ENCODE peak calls at places on chromosomes 11 and 22, in ten cellular contexts. U is mucosa of descending colon, I is iPS DF 6.9, X is adrenal gland, W is HCT116, E is cardiac fibroblast, A is brain microvascular endothelial cell, M is fibroblast of mammary gland, S is mesendoderm, O is fibroblast of villous mesenchyme. C is an unnamed sample.

GRCh38 chr11:68862426-68862825 is 20.7 kb upstream of the CPT1A start:
- DNase-seq in I (no peak), W (no peak), S (no peak), U (no peak), M (no peak), O (no peak), A (no peak), E (no peak), X (no peak), C (no peak)

GRCh38 chr22:44389181-44389580 is 76.4 kb upstream of the SHISAL1 start:
- DNase-seq in A (no peak), S (no peak), W (no peak), M (no peak), E (no peak), O (no peak), U (no peak), X (no peak), I (no peak), C (no peak)

GRCh38 chr22:22802346-22802970 is 85.2 kb upstream of the IGLL5 start:
- DNase-seq in E (no peak), M (peak), W (no peak), I (no peak), A (no peak), O (no peak), S (peak), X (no peak), U (no peak), C (no peak)

GRCh38 chr11:110374921-110375320 is 54.8 kb upstream of the FDX1 start:
- DNase-seq in I (no peak), U (no peak), S (no peak), A (no peak), O (peak), X (peak), W (no peak), E (no peak), M (peak), C (no peak)

GRCh38 chr11:65967329-65967934 is 5.9 kb downstream of the SART1 start:
- DNase-seq in O (no peak), W (no peak), A (no peak), I (no peak), M (no peak), S (no peak), U (no peak), X (no peak), E (no peak), C (no peak)

GRCh38 chr22:40976866-40977700 is 25.9 kb downstream of the RBX1 start:
- DNase-seq in I (no peak), O (no peak), W (no peak), U (no peak), E (no peak), X (no peak), S (no peak), M (no peak), A (no peak), C (no peak)

GRCh38 chr22:27667121-27667843 is 134.3 kb downstream of the MN1 start:
- DNase-seq in O (no peak), S (peak), M (no peak), W (no peak), E (peak), X (no peak), A (no peak), U (no peak), I (no peak), C (no peak)

GRCh38 chr11:17668166-17668565 is 51.2 kb upstream of the MYOD1 start:
- DNase-seq in S (no peak), M (no peak), O (no peak), U (no peak), I (no peak), X (no peak), W (no peak), E (no peak), A (no peak), C (no peak)

GRCh38 chr22:23384451-23384850 is 195.6 kb downstream of the IGLL1 start:
- DNase-seq in E (no peak), A (no peak), S (no peak), O (no peak), X (no peak), I (no peak), M (no peak), U (no peak), W (no peak), C (no peak)

GRCh38 chr11:8221025-8221723 is 42.5 kb downstream of the LMO1 start:
- DNase-seq in W (no peak), E (no peak), O (no peak), M (peak), U (no peak), S (peak), X (no peak), I (no peak), A (no peak), C (no peak)

GRCh38 chr22:29519996-29520395 is 33.6 kb downstream of the THOC5 start:
- DNase-seq in S (no peak), I (no peak), E (no peak), M (no peak), X (no peak), U (no peak), W (no peak), A (no peak), O (no peak), C (no peak)

GRCh38 chr22:29700949-29701927 is 18.6 kb upstream of the CABP7 start:
- DNase-seq in I (no peak), O (peak), M (peak), S (peak), X (no peak), U (peak), A (no peak), E (peak), W (peak), C (peak)

GRCh38 chr11:6468712-6469495 is 4.8 kb downstream of the TRIM3 start:
- DNase-seq in S (peak), O (peak), I (peak), M (peak), A (peak), W (peak), E (peak), X (peak), U (peak), C (peak)

GRCh38 chr11:69489746-69490365 is 8.4 kb downstream of the LINC01488 start:
- DNase-seq in O (no peak), M (no peak), X (no peak), U (no peak), A (no peak), W (no peak), S (no peak), I (no peak), E (no peak), C (no peak)

GRCh38 chr22:36536717-36537116 is 7.8 kb upstream of the EIF3D start:
- DNase-seq in W (no peak), X (no peak), U (no peak), S (no peak), E (no peak), A (no peak), O (no peak), I (no peak), M (no peak), C (no peak)

GRCh38 chr11:101916422-101916821 is at the start of gene ANGPTL5:
- DNase-seq in U (no peak), W (no peak), X (no peak), O (no peak), A (no peak), S (no peak), M (no peak), E (no peak), I (no peak), C (no peak)

GRCh38 chr22:25447689-25448434 is 116.6 kb upstream of the GRK3 start:
- DNase-seq in W (peak), X (peak), A (peak), U (peak), O (peak), E (peak), M (peak), I (peak), S (peak), C (peak)

GRCh38 chr11:85088286-85088685 is 538.9 kb downstream of the DLG2 start:
- DNase-seq in W (no peak), E (no peak), U (no peak), M (peak), X (no peak), O (no peak), I (no peak), A (no peak), S (no peak), C (no peak)

GRCh38 chr11:107071129-107071528 is 52.9 kb upstream of the GUCY1A2 start:
- DNase-seq in M (no peak), X (no peak), E (no peak), A (no peak), W (no peak), S (no peak), I (no peak), U (no peak), O (no peak), C (no peak)

GRCh38 chr22:25496396-25497064 is 67.9 kb upstream of the GRK3 start:
- DNase-seq in S (no peak), A (no peak), X (no peak), E (peak), I (no peak), U (no peak), M (no peak), W (no peak), O (peak), C (no peak)

GRCh38 chr22:25833676-25834075 is 91.7 kb downstream of the MYO18B start:
- DNase-seq in A (no peak), S (no peak), O (no peak), I (no peak), U (no peak), M (no peak), E (no peak), X (no peak), W (no peak), C (no peak)

GRCh38 chr22:49406047-49406650 is 421.5 kb downstream of the BRD1 start:
- DNase-seq in I (no peak), M (no peak), A (no peak), E (no peak), O (no peak), W (no peak), U (no peak), S (no peak), X (no peak), C (no peak)

GRCh38 chr11:94771390-94771789 is 3.2 kb downstream of the AMOTL1 start:
- DNase-seq in U (no peak), E (no peak), M (no peak), A (no peak), W (no peak), S (no peak), I (no peak), O (peak), X (no peak), C (no peak)

DNA sequence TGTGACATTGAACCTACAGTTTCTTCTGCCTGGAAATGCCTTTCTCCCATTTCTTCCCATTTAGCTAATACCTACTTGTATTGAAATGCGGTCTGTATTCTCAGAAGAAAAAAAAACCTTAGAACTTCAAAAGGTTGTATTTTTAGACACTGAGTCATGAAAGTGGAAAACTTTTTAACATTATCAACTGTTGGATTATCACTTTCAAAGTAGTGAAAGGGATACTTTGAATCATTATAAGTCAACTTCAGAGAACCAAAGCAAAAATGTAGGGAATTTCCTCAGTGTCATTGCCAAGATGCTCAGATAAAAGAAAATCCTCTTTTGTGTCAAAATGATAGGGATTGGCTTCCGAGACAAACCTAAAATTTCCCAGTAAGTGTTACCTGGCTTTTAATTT is 6.6 kb downstream of the HOATZ start:
- DNase-seq in M (no peak), E (no peak), O (no peak), U (no peak), X (no peak), W (no peak), A (no peak), S (no peak), I (no peak), C (no peak)
- H3K4me3 ChIP-seq in M (no peak), E (no peak), O (no peak), U (no peak), X (no peak), W (no peak), A (no peak), S (no peak), I (no peak), C (no peak)

GRCh38 chr11:64028398-64029115 is 7.2 kb upstream of the FLRT1 start:
- DNase-seq in M (no peak), O (peak), I (peak), W (no peak), A (no peak), X (no peak), E (peak), S (peak), U (no peak), C (no peak)
- H3K4me3 ChIP-seq in M (no peak), O (no peak), I (no peak), W (no peak), A (no peak), X (no peak), E (no peak), S (no peak), U (no peak), C (no peak)

GRCh38 chr11:114297806-114298700 is 1.9 kb downstream of the NNMT start:
- DNase-seq in M (no peak), O (no peak), X (no peak), I (no peak), E (peak), A (no peak), W (no peak), S (peak), U (no peak), C (no peak)
- H3K4me3 ChIP-seq in M (peak), O (peak), X (no peak), I (no peak), E (peak), A (peak), W (no peak), S (no peak), U (no peak), C (no peak)

DNA sequence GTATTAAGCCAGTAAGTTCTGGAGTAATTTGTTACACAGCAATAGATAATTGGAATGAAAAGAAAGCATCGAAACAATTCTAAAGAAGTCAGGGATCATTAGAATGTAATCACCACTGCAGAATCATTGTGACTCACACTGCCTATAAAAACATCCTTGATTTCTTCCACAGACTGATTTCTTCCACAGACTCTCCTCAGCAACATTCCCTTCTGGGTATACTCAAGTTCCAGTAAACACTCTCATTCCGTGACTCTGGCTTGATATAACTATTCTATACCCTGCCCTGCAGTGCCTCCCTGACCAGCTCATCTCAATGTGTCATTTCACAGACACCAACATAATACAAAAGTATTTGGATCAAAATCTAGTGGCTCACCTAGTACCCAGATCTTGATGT is 120.5 kb downstream of the BBOX1 start:
- DNase-seq in I (no peak), E (no peak), M (peak), X (no peak), O (peak), S (no peak), A (peak), W (no peak), U (no peak), C (no peak)
- H3K4me3 ChIP-seq in I (no peak), E (no peak), M (no peak), X (no peak), O (no peak), S (no peak), A (no peak), W (no peak), U (no peak), C (no peak)

GRCh38 chr11:112785717-112786116 is 175.5 kb upstream of the NCAM1 start:
- DNase-seq in U (peak), W (no peak), O (no peak), A (no peak), I (no peak), S (no peak), E (peak), M (peak), X (peak), C (no peak)

GRCh38 chr11:112785104-112785503 is 176.1 kb upstream of the NCAM1 start:
- DNase-seq in M (peak), O (no peak), U (no peak), S (peak), A (no peak), W (no peak), E (peak), I (no peak), X (no peak), C (peak)

GRCh38 chr11:112786196-112786595 is 175.0 kb upstream of the NCAM1 start:
- DNase-seq in W (no peak), A (no peak), X (no peak), U (no peak), M (no peak), O (no peak), S (no peak), E (no peak), I (no peak), C (no peak)

GRCh38 chr11:112784323-112785073 is 176.7 kb upstream of the NCAM1 start:
- DNase-seq in M (peak), I (peak), W (no peak), E (peak), O (peak), A (peak), U (peak), X (no peak), S (peak), C (peak)

GRCh38 chr11:112783945-112784322 is 177.3 kb upstream of the NCAM1 start:
- DNase-seq in A (no peak), W (no peak), E (peak), X (no peak), U (no peak), O (no peak), S (no peak), I (no peak), M (no peak), C (no peak)
- H3K4me3 ChIP-seq in A (no peak), W (no peak), E (no peak), X (no peak), U (no peak), O (no peak), S (no peak), I (no peak), M (no peak), C (no peak)

DNA sequence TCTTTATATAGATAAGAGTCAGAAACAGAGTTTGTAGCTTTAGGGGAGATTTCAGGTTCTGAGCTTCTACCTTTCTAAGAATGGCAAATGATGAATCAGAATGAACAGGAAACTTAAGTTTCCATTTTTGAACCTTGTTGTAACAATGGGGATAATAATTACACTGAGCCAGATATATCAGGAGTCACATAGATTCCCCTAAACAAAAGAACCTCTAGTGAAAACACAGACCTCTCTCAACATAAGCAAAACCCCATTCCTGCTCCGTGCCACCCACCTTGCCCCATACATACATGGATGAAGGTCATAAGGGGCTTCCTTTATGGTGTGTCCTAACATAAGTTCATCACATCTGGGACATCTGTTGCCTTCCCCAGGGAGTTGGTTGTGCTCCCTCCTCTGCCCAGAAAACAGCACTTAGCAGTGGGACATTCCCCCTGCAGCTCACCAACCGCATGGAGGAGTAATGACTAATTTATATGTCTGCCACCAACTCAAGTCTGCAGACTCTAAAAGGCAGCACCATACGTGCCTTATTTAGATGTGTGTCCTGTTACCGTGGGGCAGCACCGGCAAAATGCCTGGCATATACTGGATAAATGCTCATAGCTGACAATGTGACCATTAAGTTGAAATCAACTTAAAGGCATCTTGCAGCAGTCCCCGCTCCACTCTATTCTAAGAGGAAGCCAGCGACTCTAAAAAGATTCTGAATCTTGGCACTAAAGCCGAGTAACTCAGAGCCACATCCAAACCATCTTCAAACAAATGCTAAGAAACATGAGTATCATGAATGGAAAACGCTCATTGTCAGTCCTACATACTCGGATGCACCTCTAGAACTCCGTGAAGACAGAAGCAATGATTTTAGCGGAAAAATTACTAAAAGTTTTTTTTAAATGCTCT is 7.9 kb downstream of the JAML start:
- DNase-seq in U (no peak), S (no peak), O (no peak), E (no peak), X (no peak), A (no peak), I (no peak), W (no peak), M (no peak), C (no peak)
- H3K4me3 ChIP-seq in U (no peak), S (no peak), O (no peak), E (no peak), X (no peak), A (no peak), I (no peak), W (no peak), M (no peak), C (no peak)